ENCODE peak calls at places on chromosomes 4 and X, in nine cellular contexts. M, U, F, C, S, T, J, I and P are unnamed samples.

GRCh38 chr4:186192068-186192751 is 843 bp downstream of the CYP4V2 start:
- DNase-seq in F (peak; percentile 48), J (peak; percentile 15), I (peak; percentile 55), T (peak; percentile 65), C (no peak), S (peak; percentile 54), U (peak; percentile 61), M (peak; percentile 68), P (peak; percentile 13)

GRCh38 chr4:18051281-18051680 is 29.7 kb upstream of the LCORL start:
- DNase-seq in J (no peak), F (peak; percentile 20), I (no peak), T (no peak), C (no peak), U (no peak), S (no peak), M (no peak), P (no peak)

GRCh38 chr4:1720163-1720983 is 750 bp downstream of the TMEM129 start:
- DNase-seq in F (peak; percentile 28), T (peak; percentile 60), U (peak; percentile 79), J (peak; percentile 64), S (peak; percentile 61), I (peak; percentile 53), C (peak; percentile 72), M (no peak), P (peak; percentile 54)

GRCh38 chrX:2498781-2499302 is 1.9 kb downstream of the DHRSX start:
- DNase-seq in U (peak; percentile 66), S (peak; percentile 52), I (peak; percentile 40), J (no peak), T (peak; percentile 38), C (no peak), F (peak; percentile 18), M (no peak), P (peak; percentile 50)

GRCh38 chr4:4415806-4416805 is 29.2 kb downstream of the NSG1 start:
- DNase-seq in F (no peak), T (no peak), S (no peak), M (peak; percentile 50), I (no peak), J (no peak), C (peak; percentile 20), U (no peak), P (no peak)

GRCh38 chr4:102620697-102621497 is 119.7 kb downstream of the NFKB1 start:
- DNase-seq in C (no peak), T (peak; percentile 62), S (peak; percentile 60), J (peak; percentile 76), I (peak; percentile 79), U (no peak), F (peak; percentile 82), M (no peak), P (peak; percentile 81)

GRCh38 chr4:38160487-38161207 is 200.4 kb downstream of the PTTG2 start:
- DNase-seq in C (no peak), J (no peak), I (peak; percentile 96), M (peak; percentile 77), S (peak; percentile 59), F (peak; percentile 99), U (no peak), T (peak; percentile 71), P (no peak)

GRCh38 chr4:21512351-21512750 is 436.2 kb downstream of the KCNIP4 start:
- DNase-seq in C (no peak), M (no peak), I (peak; percentile 66), F (peak; percentile 4), J (peak; percentile 56), T (no peak), S (no peak), U (no peak), P (no peak)

GRCh38 chr4:77418333-77418732 is 187.3 kb upstream of the CXCL13 start:
- DNase-seq in S (no peak), U (no peak), C (no peak), F (no peak), J (no peak), I (peak; percentile 24), M (no peak), T (no peak), P (no peak)

GRCh38 chrX:152926279-152926678 is 28.4 kb downstream of the ZNF185 start:
- DNase-seq in M (no peak), T (peak; percentile 84), S (peak; percentile 47), U (peak; percentile 53), J (peak; percentile 34), I (peak; percentile 57), C (no peak), F (peak; percentile 70), P (peak; percentile 53)

DNA sequence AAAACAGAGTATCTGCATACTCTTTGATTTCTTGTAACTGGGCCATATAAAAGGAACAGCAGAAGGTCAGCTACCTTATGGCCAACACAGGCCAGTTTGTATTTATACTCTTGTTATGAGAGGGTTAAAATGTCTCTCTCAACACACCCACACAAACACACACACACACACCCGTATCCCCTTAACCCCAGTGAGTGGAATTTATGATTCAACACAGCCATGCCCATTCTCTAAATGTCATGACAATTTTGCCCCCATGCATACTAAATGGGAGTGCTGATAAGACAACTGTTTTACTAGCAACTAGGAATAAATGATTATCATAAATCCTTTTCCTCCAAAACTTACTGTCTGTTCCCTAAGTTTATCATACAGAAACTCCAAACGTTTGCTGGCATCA is 22.1 kb upstream of the SCD5 start:
- DNase-seq in I (no peak), J (no peak), C (no peak), S (no peak), T (no peak), F (no peak), U (no peak), M (no peak), P (no peak)
- H3K27me3 ChIP-seq in I (no peaks in the 10 kb centered on the region), J (no peaks in the 10 kb centered on the region), C (no peaks in the 10 kb centered on the region), S (no peaks in the 10 kb centered on the region), T (no peaks in the 10 kb centered on the region), F (no peaks in the 10 kb centered on the region), U (no peaks in the 10 kb centered on the region), M (no peaks in the 10 kb centered on the region), P (no peaks in the 10 kb centered on the region)

GRCh38 chr4:153485374-153485773 is 19.2 kb downstream of the TMEM131L start:
- DNase-seq in C (no peak), U (no peak), T (no peak), F (no peak), M (no peak), S (no peak), I (no peak), J (no peak), P (no peak)

GRCh38 chr4:153488006-153488718 is 22.0 kb downstream of the TMEM131L start:
- DNase-seq in T (no peak), S (no peak), U (no peak), F (peak; percentile 53), I (peak; percentile 54), C (no peak), J (no peak), M (no peak), P (no peak)

GRCh38 chr4:153485860-153486259 is 19.7 kb downstream of the TMEM131L start:
- DNase-seq in U (no peak), M (no peak), I (no peak), S (no peak), F (no peak), T (no peak), J (no peak), C (no peak), P (no peak)

GRCh38 chr4:153488719-153489384 is 22.7 kb downstream of the TMEM131L start:
- DNase-seq in C (peak; percentile 64), M (no peak), U (no peak), J (no peak), I (peak; percentile 18), S (no peak), F (no peak), T (no peak), P (no peak)

DNA sequence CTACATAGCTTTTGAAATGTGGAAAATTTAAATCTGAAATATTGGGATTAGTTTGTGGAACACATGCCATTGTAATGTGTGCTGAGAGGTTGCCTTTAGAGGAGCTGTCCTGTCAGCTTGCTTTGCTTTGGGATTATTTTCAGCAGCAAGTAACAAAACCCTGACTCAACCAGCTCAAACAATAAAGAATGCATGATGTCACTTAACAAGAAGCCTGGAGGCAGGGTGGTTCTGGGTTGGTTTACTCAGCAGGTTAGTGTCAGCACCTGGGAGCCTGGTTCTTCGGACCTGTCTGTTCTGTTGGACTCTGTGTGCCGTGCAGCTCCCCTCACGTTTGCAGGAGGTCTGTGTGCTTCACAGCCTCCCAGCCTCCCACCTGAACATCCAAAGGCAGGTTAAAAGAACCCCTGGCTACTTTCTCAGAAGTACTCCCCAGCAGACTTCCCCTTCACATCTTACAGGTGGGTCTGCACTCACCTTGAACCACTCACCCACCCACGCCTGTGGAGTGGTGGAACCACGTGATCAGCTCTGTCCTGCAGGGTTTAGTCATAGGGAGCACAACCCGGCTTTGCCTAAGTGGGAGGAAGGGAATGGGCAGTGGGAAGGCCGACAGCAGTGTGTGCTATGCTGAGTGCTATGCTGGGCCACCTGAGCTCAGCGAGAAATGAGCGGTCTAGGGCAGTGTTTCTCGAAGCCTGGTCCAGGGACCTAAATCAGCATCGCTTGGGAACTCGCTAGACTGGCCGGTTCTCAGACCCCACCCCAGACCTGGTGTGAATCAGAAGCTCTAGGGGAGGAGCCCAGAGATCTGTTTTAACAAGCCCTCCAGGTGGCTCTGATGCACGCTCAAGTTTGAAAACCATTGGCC is 20.4 kb downstream of the TMEM131L start:
- DNase-seq in U (no peak), F (peak; percentile 91), I (peak; percentile 65), J (no peak), M (no peak), T (no peak), S (no peak), C (no peak), P (peak; percentile 77)
- H3K4me1 ChIP-seq in U (peaks cover 2% of the 10 kb centered on the region), F (peaks cover 28% of the 10 kb centered on the region), I (peaks cover 3% of the 10 kb centered on the region), J (no peaks in the 10 kb centered on the region), M (peaks cover 58% of the 10 kb centered on the region), T (no peaks in the 10 kb centered on the region), S (peaks cover 9% of the 10 kb centered on the region), C (peaks cover 57% of the 10 kb centered on the region), P (peaks cover 32% of the 10 kb centered on the region)

GRCh38 chrX:122245175-122245574 is 938.9 kb upstream of the GRIA3 start:
- DNase-seq in S (no peak), T (no peak), C (no peak), I (no peak), U (no peak), M (no peak), F (no peak), J (no peak), P (no peak)

GRCh38 chrX:122238801-122239200 is 945.3 kb upstream of the GRIA3 start:
- DNase-seq in S (no peak), U (no peak), T (peak; percentile 14), C (no peak), I (no peak), M (no peak), J (no peak), F (no peak), P (no peak)

GRCh38 chrX:122245943-122246342 is 938.1 kb upstream of the GRIA3 start:
- DNase-seq in F (no peak), S (no peak), U (no peak), M (no peak), T (no peak), I (no peak), J (no peak), C (no peak), P (no peak)

GRCh38 chrX:122244080-122244479 is 940.0 kb upstream of the GRIA3 start:
- DNase-seq in U (no peak), M (no peak), J (no peak), I (no peak), F (no peak), C (no peak), S (no peak), T (no peak), P (no peak)

GRCh38 chrX:122241959-122242358 is 942.1 kb upstream of the GRIA3 start:
- DNase-seq in F (no peak), C (no peak), J (no peak), U (no peak), T (no peak), I (no peak), M (no peak), S (no peak), P (no peak)
- TF ChIP-seq CTCF in F (no peak), C (no peak), J (no peak), U (no peak), T (no peak), I (no peak), M (no peak), S (no peak), P (no peak)

GRCh38 chrX:25020391-25021131 is 4.8 kb upstream of the ARX start:
- DNase-seq in F (no peak), S (no peak), U (no peak), C (no peak), T (no peak), J (peak; percentile 31), I (peak; percentile 18), M (no peak), P (peak; percentile 66)
- H3K27me3 ChIP-seq in F (peaks cover 82% of the 10 kb centered on the region), S (peaks cover 78% of the 10 kb centered on the region), U (no peaks in the 10 kb centered on the region), C (peaks cover 81% of the 10 kb centered on the region), T (peaks cover 90% of the 10 kb centered on the region), J (peaks cover 26% of the 10 kb centered on the region), I (peaks cover 100% of the 10 kb centered on the region), M (peaks cover 95% of the 10 kb centered on the region), P (no peaks in the 10 kb centered on the region)